ENCODE peak calls at places on chromosomes 3 and 15, in four cellular contexts. U, N, Q and I are unnamed samples.
A peak's percentile ranks its signal among the peaks of the same experiment; 100 is the strongest.

GRCh38 chr3:114456742-114457141 is 162.9 kb downstream of the TIGIT start:
- DNase-seq in U (no peak), N (no peak), Q (no peak), I (no peak)

GRCh38 chr15:57041416-57041815 is 123.0 kb downstream of the TCF12 start:
- DNase-seq in U (no peak), N (peak; percentile 79), Q (no peak), I (no peak)

GRCh38 chr3:58333206-58334012 is 717 bp downstream of the PXK start:
- DNase-seq in U (peak; percentile 36), N (peak; percentile 45), Q (peak; percentile 74), I (peak; percentile 35)

GRCh38 chr3:4990061-4990460 is 10.8 kb downstream of the BHLHE40 start:
- DNase-seq in U (no peak), N (no peak), Q (no peak), I (no peak)

GRCh38 chr3:109413049-109413448 is 75.7 kb upstream of the DPPA4 start:
- DNase-seq in U (no peak), N (no peak), Q (no peak), I (no peak)

GRCh38 chr15:89917442-89918085 is 4.8 kb upstream of the ARPIN start:
- DNase-seq in U (no peak), N (no peak), Q (no peak), I (no peak)

GRCh38 chr15:97959738-97960363 is 652 bp upstream of the ARRDC4 start:
- DNase-seq in U (no peak), N (no peak), Q (no peak), I (no peak)

GRCh38 chr3:45547202-45547701 is 47.3 kb upstream of the LIMD1 start:
- DNase-seq in U (no peak), N (no peak), Q (no peak), I (no peak)

GRCh38 chr15:28998511-28998910 is 112.7 kb downstream of the APBA2 start:
- DNase-seq in U (no peak), N (no peak), Q (no peak), I (no peak)

GRCh38 chr15:68151277-68151676 is 53.9 kb downstream of the CALML4 start:
- DNase-seq in U (no peak), N (no peak), Q (no peak), I (no peak)

GRCh38 chr15:27222479-27222878 is 251.5 kb downstream of the GABRG3 start:
- DNase-seq in U (no peak), N (no peak), Q (no peak), I (no peak)

GRCh38 chr15:67918205-67918861 is 78.5 kb upstream of the RNU6-1 start:
- DNase-seq in U (no peak), N (no peak), Q (no peak), I (peak; percentile 37)

GRCh38 chr15:33374181-33375006 is 63.6 kb downstream of the RYR3 start:
- DNase-seq in U (no peak), N (no peak), Q (no peak), I (no peak)

GRCh38 chr15:101723161-101723873 is 956 bp downstream of the TARS3 start:
- DNase-seq in U (no peak), N (no peak), Q (peak; percentile 80), I (no peak)

GRCh38 chr15:33451385-33451784 is 140.6 kb downstream of the RYR3 start:
- DNase-seq in U (no peak), N (no peak), Q (no peak), I (no peak)

GRCh38 chr3:66039590-66039887 is 821 bp upstream of the MAGI1 start:
- DNase-seq in U (peak; percentile 42), N (no peak), Q (no peak), I (no peak)

GRCh38 chr15:59885832-59886231 is 118.3 kb upstream of the FOXB1 start:
- DNase-seq in U (peak; percentile 39), N (no peak), Q (no peak), I (peak; percentile 26)

GRCh38 chr3:53705024-53705750 is 141.0 kb downstream of the CHDH start:
- DNase-seq in U (no peak), N (no peak), Q (no peak), I (no peak)

GRCh38 chr3:152556731-152557254 is 278.1 kb upstream of the P2RY1 start:
- DNase-seq in U (no peak), N (peak; percentile 5), Q (no peak), I (no peak)

GRCh38 chr15:42933886-42934667 is 13.5 kb upstream of the TTBK2 start:
- DNase-seq in U (no peak), N (no peak), Q (no peak), I (no peak)

GRCh38 chr3:53890726-53891499 is 746 bp downstream of the SELENOK start:
- DNase-seq in U (peak; percentile 32), N (peak; percentile 43), Q (peak; percentile 79), I (no peak)

GRCh38 chr3:194756460-194757355 is 71.0 kb downstream of the FAM43A start:
- DNase-seq in U (no peak), N (peak; percentile 97), Q (no peak), I (peak; percentile 33)

GRCh38 chr15:55288006-55288717 is 1.5 kb downstream of the RAB27A start:
- DNase-seq in U (no peak), N (no peak), Q (no peak), I (no peak)

GRCh38 chr15:62454567-62455172 is 289.6 kb upstream of the C2CD4B start:
- DNase-seq in U (no peak), N (no peak), Q (no peak), I (no peak)

GRCh38 chr3:149738891-149739290 is 13.4 kb downstream of the COMMD2 start:
- DNase-seq in U (no peak), N (no peak), Q (no peak), I (no peak)

GRCh38 chr15:38533926-38534325 is 30.7 kb downstream of the RASGRP1 start:
- DNase-seq in U (no peak), N (no peak), Q (no peak), I (no peak)

GRCh38 chr3:58679974-58680656 is 13.5 kb upstream of the FAM3D start:
- DNase-seq in U (no peak), N (no peak), Q (no peak), I (no peak)

GRCh38 chr3:13152826-13153710 is 79.8 kb upstream of the IQSEC1 start:
- DNase-seq in U (no peak), N (no peak), Q (no peak), I (no peak)

GRCh38 chr3:141401584-141402475 is 33.5 kb downstream of the ZBTB38 start:
- DNase-seq in U (peak; percentile 58), N (no peak), Q (peak; percentile 83), I (peak; percentile 55)

GRCh38 chr3:12934431-12934830 is 93.1 kb upstream of the RPL32 start:
- DNase-seq in U (no peak), N (no peak), Q (no peak), I (no peak)